ENCODE peak calls at places on chromosomes 6 and 20, in eight cellular contexts. U is A549, T is Peyer's patch, C is right lobe of liver, F is uterus, A is ovary, R is transverse colon, D is endothelial cell of umbilical vein. X is an unnamed sample.

GRCh38 chr20:5650191-5650691 is 100.0 kb upstream of the SHLD1 start:
- DNase-seq in U (no peak), T (peak; percentile 47), C (no peak), F (no peak), A (no peak), R (no peak), D (no peak), X (no peak)

GRCh38 chr6:166556871-166557322 is 29.6 kb downstream of the RAMACL start:
- DNase-seq in U (peak; percentile 52), T (no peak), C (peak; percentile 97), F (peak; percentile 77), A (peak; percentile 55), R (peak; percentile 75), D (peak; percentile 100), X (peak; percentile 50)

GRCh38 chr6:125231574-125232343 is 70.0 kb downstream of the HDDC2 start:
- DNase-seq in U (no peak), T (no peak), C (no peak), F (no peak), A (no peak), R (no peak), D (no peak), X (no peak)

GRCh38 chr6:73652637-73653570 is 888 bp downstream of the SLC17A5 start:
- DNase-seq in U (peak; percentile 70), T (peak; percentile 74), C (peak; percentile 77), F (peak; percentile 41), A (peak; percentile 31), R (peak; percentile 72), D (peak; percentile 76), X (peak; percentile 77)

GRCh38 chr6:107116328-107116892 is 1.1 kb upstream of the BEND3 start:
- DNase-seq in U (peak; percentile 18), T (peak; percentile 60), C (peak; percentile 52), F (no peak), A (no peak), R (peak; percentile 63), D (peak; percentile 50), X (peak; percentile 42)

GRCh38 chr20:10065154-10065833 is 30.5 kb downstream of the ANKEF1 start:
- DNase-seq in U (no peak), T (no peak), C (no peak), F (no peak), A (no peak), R (no peak), D (no peak), X (no peak)

GRCh38 chr6:168163096-168163731 is 84.2 kb upstream of the FRMD1 start:
- DNase-seq in U (no peak), T (no peak), C (no peak), F (no peak), A (no peak), R (peak; percentile 48), D (no peak), X (no peak)

GRCh38 chr6:129251669-129252376 is 368.9 kb downstream of the LAMA2 start:
- DNase-seq in U (peak; percentile 55), T (peak; percentile 17), C (no peak), F (no peak), A (peak; percentile 34), R (peak; percentile 80), D (peak; percentile 76), X (peak; percentile 79)

GRCh38 chr6:25017486-25017885 is 81.7 kb upstream of the RIPOR2 start:
- DNase-seq in U (no peak), T (no peak), C (no peak), F (no peak), A (no peak), R (no peak), D (no peak), X (no peak)

GRCh38 chr6:134434019-134434949 is 116.4 kb upstream of the SGK1 start:
- DNase-seq in U (no peak), T (no peak), C (no peak), F (no peak), A (no peak), R (no peak), D (no peak), X (no peak)

GRCh38 chr20:63700199-63701050 is 4.0 kb downstream of the TNFRSF6B start:
- DNase-seq in U (no peak), T (no peak), C (peak; percentile 42), F (peak; percentile 21), A (peak; percentile 25), R (no peak), D (no peak), X (no peak)

GRCh38 chr20:63699466-63700198 is 3.2 kb downstream of the TNFRSF6B start:
- DNase-seq in U (no peak), T (no peak), C (peak; percentile 38), F (peak; percentile 25), A (peak; percentile 38), R (no peak), D (no peak), X (no peak)

GRCh38 chr20:63702036-63702665 is 5.6 kb downstream of the ARFRP1 start:
- DNase-seq in U (no peak), T (no peak), C (peak; percentile 37), F (no peak), A (no peak), R (no peak), D (no peak), X (no peak)

GRCh38 chr20:63701329-63702035 is 5.0 kb downstream of the TNFRSF6B start:
- DNase-seq in U (no peak), T (no peak), C (peak; percentile 45), F (no peak), A (no peak), R (no peak), D (no peak), X (no peak)

DNA sequence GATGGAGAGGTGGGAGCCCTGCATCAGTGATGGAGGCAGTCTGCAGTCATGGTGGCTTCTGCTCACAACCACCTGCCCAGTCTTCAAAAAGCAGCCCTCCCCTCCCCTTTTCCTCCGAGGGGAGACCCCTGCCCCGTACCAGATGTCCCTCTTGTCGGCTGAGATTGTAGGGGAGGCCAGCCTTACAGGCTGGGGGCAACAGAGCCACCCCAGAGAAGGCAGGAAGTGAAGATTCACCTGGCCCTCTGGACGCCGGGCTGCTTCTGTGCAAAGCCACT is 4.5 kb downstream of the TNFRSF6B start:
- DNase-seq in U (no peak), T (no peak), C (no peak), F (no peak), A (no peak), R (no peak), D (no peak), X (no peak)
- TF ChIP-seq POLR2A in U (no peak), T (no peak), C (no peak), F (no peak), A (no peak), R (no peak), D (no peak), X (no peak)

GRCh38 chr6:138685781-138686180 is 87.8 kb upstream of the CCDC28A start:
- DNase-seq in U (no peak), T (no peak), C (no peak), F (no peak), A (no peak), R (no peak), D (no peak), X (no peak)

GRCh38 chr6:138678168-138678567 is 95.4 kb upstream of the CCDC28A start:
- DNase-seq in U (no peak), T (no peak), C (no peak), F (no peak), A (no peak), R (no peak), D (no peak), X (no peak)

GRCh38 chr6:138685257-138685656 is 88.3 kb upstream of the CCDC28A start:
- DNase-seq in U (no peak), T (no peak), C (no peak), F (no peak), A (no peak), R (no peak), D (no peak), X (no peak)

GRCh38 chr6:138680085-138680484 is 93.5 kb upstream of the CCDC28A start:
- DNase-seq in U (no peak), T (no peak), C (no peak), F (no peak), A (no peak), R (no peak), D (no peak), X (no peak)

GRCh38 chr6:138682722-138683521 is 90.6 kb upstream of the CCDC28A start:
- DNase-seq in U (no peak), T (no peak), C (no peak), F (no peak), A (no peak), R (no peak), D (no peak), X (no peak)
- TF ChIP-seq POLR2A in U (no peak), T (no peak), C (no peak), F (no peak), A (no peak), R (no peak), D (no peak), X (no peak)

GRCh38 chr20:18187020-18187419 is 49.4 kb downstream of the KAT14 start:
- DNase-seq in U (no peak), T (no peak), C (no peak), F (no peak), A (no peak), R (no peak), D (no peak), X (no peak)
- TF ChIP-seq POLR2A in U (no peak), T (no peak), C (no peak), F (no peak), A (no peak), R (no peak), D (no peak), X (no peak)

GRCh38 chr6:46651766-46652165 is 852 bp downstream of the CYP39A1 start:
- DNase-seq in U (no peak), T (no peak), C (no peak), F (no peak), A (no peak), R (no peak), D (no peak), X (no peak)

GRCh38 chr6:46653439-46653942 is 716 bp downstream of the SLC25A27 start:
- DNase-seq in U (no peak), T (no peak), C (no peak), F (no peak), A (no peak), R (no peak), D (no peak), X (no peak)

GRCh38 chr6:46652232-46652602 is 401 bp downstream of the CYP39A1 start:
- DNase-seq in U (no peak), T (no peak), C (no peak), F (no peak), A (no peak), R (no peak), D (peak; percentile 2), X (no peak)

GRCh38 chr6:46651006-46651405 is 1.6 kb downstream of the CYP39A1 start:
- DNase-seq in U (no peak), T (no peak), C (no peak), F (no peak), A (no peak), R (no peak), D (no peak), X (no peak)

DNA sequence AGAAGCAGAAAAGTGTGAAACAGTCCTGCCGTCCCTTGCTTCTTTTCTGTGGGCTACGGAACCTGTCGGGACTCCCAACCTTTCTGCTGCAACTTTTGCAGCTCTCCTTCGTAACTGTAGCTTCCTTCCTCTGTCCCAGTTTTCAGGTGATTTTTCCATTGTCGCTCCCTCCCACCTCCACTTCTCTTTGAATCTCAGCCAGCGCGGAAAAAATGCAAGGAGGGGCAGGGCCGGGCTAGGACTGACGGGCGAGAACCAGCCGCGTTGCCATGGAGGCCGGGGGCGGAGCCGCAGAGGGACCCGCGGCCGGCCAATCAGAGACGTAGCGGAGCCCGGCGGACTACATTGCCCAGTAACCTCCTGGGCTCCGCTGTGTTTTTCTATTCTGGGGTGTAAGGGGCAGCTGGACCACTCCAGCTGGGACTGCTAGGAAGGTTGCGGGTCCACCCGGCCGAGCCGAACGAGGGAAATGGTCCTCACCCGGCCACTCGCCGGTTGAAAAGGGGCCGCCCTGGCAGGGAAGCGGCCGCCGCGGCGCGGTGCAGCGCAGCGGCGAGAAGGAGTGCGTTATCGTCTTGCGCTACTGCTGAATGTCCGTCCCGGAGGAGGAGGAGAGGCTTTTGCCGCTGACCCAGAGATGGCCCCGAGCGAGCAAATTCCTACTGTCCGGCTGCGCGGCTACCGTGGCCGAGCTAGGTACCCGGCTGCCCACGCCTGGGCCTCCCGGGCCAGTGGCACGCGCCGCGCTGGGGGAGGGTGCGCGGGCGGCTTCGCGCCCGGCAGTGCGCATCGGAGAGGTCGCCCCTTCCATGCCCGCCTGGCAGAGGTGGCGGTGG is at the start of the genes CYP39A1 and SLC25A27:
- DNase-seq in U (peak; percentile 73), T (peak; percentile 81), C (peak; percentile 99), F (peak; percentile 90), A (peak; percentile 95), R (peak; percentile 96), D (peak; percentile 89), X (peak; percentile 98)
- TF ChIP-seq POLR2A in U (no peak), T (peak; percentile 30), C (peak; percentile 89), F (peak; percentile 51), A (no peak), R (peak; percentile 62), D (no peak), X (no peak)